ENCODE peak calls at places on chromosomes 5 and 9, in six cellular contexts. E, O, U, M, F and I are unnamed samples.

GRCh38 chr5:31860726-31861432 is 221.9 kb downstream of the PDZD2 start:
- DNase-seq in E (no peak), O (no peak), U (no peak), M (no peak), F (no peak), I (no peak)

GRCh38 chr9:21710792-21711191 is 91.6 kb upstream of the MTAP start:
- DNase-seq in E (no peak), O (peak), U (no peak), M (no peak), F (no peak), I (no peak)

GRCh38 chr5:1831677-1832313 is 30.6 kb downstream of the NDUFS6 start:
- DNase-seq in E (no peak), O (no peak), U (no peak), M (no peak), F (no peak), I (no peak)

GRCh38 chr9:117096138-117096537 is 318.7 kb downstream of the ASTN2 start:
- DNase-seq in E (no peak), O (no peak), U (no peak), M (no peak), F (no peak), I (no peak)

GRCh38 chr5:151757233-151758140 is 944 bp downstream of the ATOX1 start:
- DNase-seq in E (no peak), O (no peak), U (no peak), M (peak), F (no peak), I (no peak)

GRCh38 chr5:128213340-128213739 is 129.8 kb downstream of the SLC12A2 start:
- DNase-seq in E (peak), O (peak), U (peak), M (peak), F (no peak), I (peak)

GRCh38 chr9:137467161-137467581 is 8.0 kb upstream of the NSMF start:
- DNase-seq in E (no peak), O (no peak), U (no peak), M (no peak), F (no peak), I (no peak)

GRCh38 chr5:72280655-72281069 is 39.4 kb downstream of the MRPS27 start:
- DNase-seq in E (peak), O (peak), U (no peak), M (peak), F (no peak), I (peak)

GRCh38 chr5:34530637-34531036 is 125.5 kb upstream of the RAI14 start:
- DNase-seq in E (no peak), O (peak), U (no peak), M (peak), F (no peak), I (no peak)

GRCh38 chr9:113998529-113999255 is 79.4 kb downstream of the AMBP start:
- DNase-seq in E (no peak), O (peak), U (no peak), M (no peak), F (no peak), I (peak)

GRCh38 chr5:167912944-167913343 is 378.5 kb upstream of the WWC1 start:
- DNase-seq in E (no peak), O (peak), U (no peak), M (no peak), F (no peak), I (no peak)

GRCh38 chr9:87338075-87338989 is 159.3 kb upstream of the DAPK1 start:
- DNase-seq in E (no peak), O (no peak), U (no peak), M (no peak), F (no peak), I (no peak)

GRCh38 chr5:180201051-180201987 is 7.7 kb downstream of the RASGEF1C start:
- DNase-seq in E (peak), O (no peak), U (peak), M (peak), F (no peak), I (peak)

GRCh38 chr5:72107874-72108199 is 562 bp downstream of the MAP1B start:
- DNase-seq in E (peak), O (no peak), U (no peak), M (peak), F (no peak), I (peak)

GRCh38 chr5:170078458-170078857 is 27.2 kb upstream of the FOXI1 start:
- DNase-seq in E (no peak), O (no peak), U (no peak), M (no peak), F (no peak), I (no peak)

GRCh38 chr9:122124048-122124447 is 30.9 kb upstream of the TTLL11 start:
- DNase-seq in E (no peak), O (no peak), U (no peak), M (no peak), F (no peak), I (no peak)

GRCh38 chr9:95605087-95605486 is 88.3 kb upstream of the PTCH1 start:
- DNase-seq in E (no peak), O (no peak), U (no peak), M (no peak), F (no peak), I (no peak)

GRCh38 chr5:4802044-4802443 is 338.1 kb upstream of the ADAMTS16 start:
- DNase-seq in E (no peak), O (no peak), U (no peak), M (no peak), F (no peak), I (no peak)

DNA sequence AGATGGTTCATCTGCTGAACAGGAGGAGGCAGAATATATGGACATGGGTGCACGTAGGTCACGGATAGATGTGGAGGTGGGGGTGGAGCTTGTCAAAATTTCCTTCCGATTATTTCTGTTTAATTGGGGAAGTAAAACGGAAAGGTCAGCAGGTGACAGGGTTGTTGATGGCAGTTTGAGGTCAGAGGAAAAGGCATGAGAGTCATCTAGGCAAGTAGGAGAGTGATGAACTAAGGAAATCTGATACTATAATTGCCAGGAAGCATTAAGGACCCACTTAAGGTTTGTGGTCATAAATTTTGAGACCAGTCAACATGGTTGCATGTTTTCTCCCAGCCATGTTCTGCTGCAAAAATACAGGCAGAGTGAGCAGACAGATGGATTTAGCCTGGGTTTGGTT is 8.3 kb upstream of the FAM81B start:
- DNase-seq in E (peak), O (no peak), U (no peak), M (no peak), F (no peak), I (no peak)
- TF ChIP-seq BHLHE40 in E (no peak), O (no peak), U (no peak), M (no peak), F (no peak), I (no peak)

DNA sequence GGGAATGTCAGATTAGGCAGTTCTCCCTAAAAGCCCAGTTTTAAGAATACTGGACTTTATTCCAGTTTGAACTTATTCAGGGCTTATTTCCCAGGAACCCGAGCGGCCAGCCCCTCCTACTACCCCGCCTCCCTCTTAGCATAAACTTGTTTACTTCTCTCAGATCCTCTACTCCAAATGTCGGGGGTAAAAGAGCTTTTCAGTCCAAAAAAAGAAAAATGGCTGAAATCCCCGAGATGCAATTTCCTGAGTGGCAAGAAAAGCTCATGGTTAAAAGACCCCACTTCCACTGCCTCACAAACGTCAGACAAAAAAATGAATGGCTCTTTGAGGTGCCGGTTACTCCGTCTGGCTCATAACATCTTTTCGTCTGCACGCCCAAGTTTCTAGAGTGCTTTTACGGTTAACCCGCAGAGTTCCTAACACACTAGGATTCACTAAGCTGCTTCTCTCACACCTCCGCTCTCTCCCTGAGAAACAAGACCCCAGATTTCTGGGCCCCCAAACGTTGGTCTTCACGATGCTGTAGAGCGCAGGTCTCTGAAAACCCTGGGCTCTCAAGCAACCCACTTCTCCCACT is 404 bp downstream of the BRD8 start:
- DNase-seq in E (peak), O (peak), U (peak), M (peak), F (no peak), I (peak)
- TF ChIP-seq BHLHE40 in E (no peak), O (no peak), U (no peak), M (no peak), F (no peak), I (no peak)

DNA sequence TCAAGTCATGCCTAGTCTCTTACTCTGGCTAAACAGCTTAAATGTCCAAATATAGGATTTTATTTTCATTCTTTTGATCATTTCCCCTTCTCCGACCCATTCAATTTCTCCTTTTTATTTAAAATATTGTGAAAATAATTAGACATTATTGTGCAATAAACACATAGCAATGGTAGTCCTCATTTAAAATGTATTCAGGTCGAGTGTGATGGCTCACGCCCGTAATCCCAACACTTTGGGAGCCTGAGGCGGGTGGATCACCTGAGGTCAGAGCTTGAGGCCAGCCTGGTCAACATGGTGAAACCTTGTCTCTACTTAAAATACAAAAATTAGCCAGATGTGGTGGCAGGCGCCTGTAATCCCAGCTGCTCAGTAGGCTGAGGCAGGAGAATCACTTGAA is 26.7 kb downstream of the ADAMTS6 start:
- DNase-seq in E (no peak), O (no peak), U (no peak), M (no peak), F (no peak), I (no peak)
- TF ChIP-seq BHLHE40 in E (no peak), O (no peak), U (no peak), M (no peak), F (no peak), I (no peak)

DNA sequence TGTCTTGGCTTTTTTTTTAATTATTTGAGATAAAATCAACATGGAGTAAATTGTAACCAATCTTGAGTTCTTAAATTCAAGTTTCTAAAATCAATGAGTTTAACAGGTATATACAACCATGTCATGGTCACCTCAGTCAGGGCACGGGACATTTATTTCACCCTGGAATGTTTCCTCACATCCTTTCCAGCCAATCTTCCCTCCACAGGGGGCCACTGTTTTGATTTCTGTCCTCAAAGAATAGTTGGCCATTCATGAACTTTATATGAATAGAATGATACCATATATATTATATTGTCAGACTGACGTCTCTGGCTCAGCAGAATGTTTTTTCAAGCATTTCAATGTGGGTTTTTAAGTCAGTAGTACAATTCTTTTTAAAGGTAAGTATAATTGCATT is 806 bp downstream of the ZNF474 start:
- DNase-seq in E (no peak), O (no peak), U (no peak), M (no peak), F (no peak), I (no peak)
- TF ChIP-seq BHLHE40 in E (no peak), O (no peak), U (no peak), M (no peak), F (no peak), I (no peak)

GRCh38 chr5:103502651-103503050 is 59.9 kb downstream of the NUDT12 start:
- DNase-seq in E (no peak), O (no peak), U (no peak), M (no peak), F (no peak), I (no peak)

GRCh38 chr5:103499236-103499635 is 63.4 kb downstream of the NUDT12 start:
- DNase-seq in E (no peak), O (no peak), U (no peak), M (no peak), F (no peak), I (no peak)

GRCh38 chr5:103498211-103498610 is 64.4 kb downstream of the NUDT12 start:
- DNase-seq in E (no peak), O (no peak), U (no peak), M (no peak), F (no peak), I (no peak)

GRCh38 chr5:103497782-103498181 is 64.8 kb downstream of the NUDT12 start:
- DNase-seq in E (no peak), O (no peak), U (no peak), M (no peak), F (no peak), I (no peak)

GRCh38 chr5:103498800-103499199 is 63.8 kb downstream of the NUDT12 start:
- DNase-seq in E (no peak), O (no peak), U (no peak), M (no peak), F (no peak), I (no peak)
- TF ChIP-seq BHLHE40 in E (no peak), O (no peak), U (no peak), M (no peak), F (no peak), I (no peak)